ENCODE peak calls at places on chromosomes 6 and 20, in ten cellular contexts. B, I, P, F, X, L, W, R, O and M are unnamed samples.

GRCh38 chr20:59783020-59784010 is 150.1 kb downstream of the SYCP2 start:
- DNase-seq in W (peak), P (peak), I (peak), R (no peak), X (peak), B (peak), O (peak), F (peak), L (peak), M (no peak)

GRCh38 chr6:151647871-151648639 is 154.2 kb downstream of the CCDC170 start:
- DNase-seq in O (no peak), B (no peak), L (no peak), W (peak), P (no peak), F (no peak), X (no peak), R (no peak), I (no peak), M (no peak)

GRCh38 chr6:73180076-73180717 is 45.1 kb downstream of the KHDC1L start:
- DNase-seq in I (no peak), W (peak), O (no peak), L (no peak), B (no peak), P (no peak), F (no peak), R (no peak), X (no peak), M (no peak)

GRCh38 chr6:125507987-125508655 is 206.4 kb upstream of the HDDC2 start:
- DNase-seq in W (no peak), L (no peak), I (no peak), X (no peak), P (no peak), R (no peak), B (no peak), O (no peak), F (peak), M (peak)

GRCh38 chr20:39016076-39016475 is 53.9 kb downstream of the DHX35 start:
- DNase-seq in X (no peak), P (no peak), F (no peak), B (no peak), O (no peak), L (no peak), R (no peak), I (no peak), W (no peak), M (no peak)

GRCh38 chr20:13525225-13525940 is 113.3 kb downstream of the TASP1 start:
- DNase-seq in L (no peak), I (peak), P (peak), W (no peak), R (no peak), B (no peak), F (no peak), O (no peak), X (no peak), M (no peak)

GRCh38 chr6:79525272-79526100 is 11.7 kb downstream of the LCA5 start:
- DNase-seq in L (no peak), B (no peak), X (no peak), P (no peak), F (no peak), W (no peak), I (no peak), R (no peak), O (no peak), M (no peak)

GRCh38 chr20:22740829-22741228 is 156.5 kb upstream of the FOXA2 start:
- DNase-seq in F (no peak), B (no peak), W (no peak), P (no peak), O (no peak), L (no peak), R (no peak), X (no peak), I (no peak), M (no peak)

GRCh38 chr6:36574679-36575078 is 19.5 kb upstream of the SRSF3 start:
- DNase-seq in L (no peak), W (no peak), F (no peak), X (no peak), B (no peak), P (no peak), O (no peak), R (no peak), I (no peak), M (no peak)

GRCh38 chr6:110543106-110543505 is 66.7 kb upstream of the SLC22A16 start:
- DNase-seq in P (no peak), W (no peak), R (no peak), F (no peak), L (no peak), X (no peak), I (no peak), O (no peak), B (no peak), M (no peak)

GRCh38 chr6:21451546-21452013 is 142.0 kb upstream of the SOX4 start:
- DNase-seq in X (no peak), I (no peak), R (no peak), F (no peak), L (no peak), O (no peak), B (no peak), P (no peak), W (no peak), M (no peak)

GRCh38 chr6:13711384-13711725 is 280 bp downstream of the RANBP9 start:
- DNase-seq in X (no peak), W (peak), L (no peak), B (peak), P (no peak), R (no peak), O (no peak), F (no peak), I (no peak), M (no peak)

GRCh38 chr6:166514196-166514595 is 72.3 kb downstream of the RAMACL start:
- DNase-seq in P (no peak), O (no peak), L (no peak), I (no peak), R (no peak), F (no peak), X (no peak), B (no peak), W (no peak), M (no peak)

GRCh38 chr6:116562614-116563013 is 8.7 kb upstream of the RWDD1 start:
- DNase-seq in O (no peak), X (no peak), R (no peak), P (no peak), F (no peak), I (no peak), B (no peak), L (no peak), W (no peak), M (no peak)

GRCh38 chr6:12782136-12782535 is 65.6 kb downstream of the PHACTR1 start:
- DNase-seq in I (no peak), P (no peak), R (no peak), W (no peak), O (no peak), F (no peak), B (no peak), L (no peak), X (no peak), M (no peak)

GRCh38 chr20:59977086-59977485 is 18.9 kb downstream of the CDH26 start:
- DNase-seq in L (no peak), O (no peak), X (no peak), I (no peak), B (no peak), W (no peak), R (no peak), F (no peak), P (no peak), M (no peak)

GRCh38 chr20:23242104-23242503 is 108.5 kb upstream of the NXT1 start:
- DNase-seq in W (no peak), R (no peak), O (no peak), I (no peak), P (no peak), X (no peak), L (no peak), F (no peak), B (no peak), M (no peak)

GRCh38 chr6:18507018-18507415 is 119.9 kb downstream of the RNF144B start:
- DNase-seq in O (no peak), F (peak), P (no peak), B (no peak), I (no peak), W (peak), R (no peak), L (no peak), X (no peak), M (no peak)